ENCODE peak calls at places on chromosomes 2 and 18, in ten cellular contexts. M is K562, E is A549, W is IMR-90, V is upper lobe of left lung, J is right lobe of liver, N is HepG2, X is heart left ventricle, P is gastrocnemius medialis, S is body of pancreas. O is an unnamed sample.

GRCh38 chr2:144452169-144453038 is 67.5 kb downstream of the ZEB2 start:
- ATAC-seq in M (peak), E (no peak), W (peak), V (no peak), J (peak), N (peak), X (no peak), P (no peak), S (no peak), O (no peak)

GRCh38 chr2:36672199-36672598 is 24.3 kb upstream of the VIT start:
- ATAC-seq in M (peak), E (peak), W (peak), V (no peak), J (no peak), N (peak), X (no peak), P (peak), S (no peak), O (no peak)

GRCh38 chr2:231294116-231294515 is 95.7 kb downstream of the ARMC9 start:
- ATAC-seq in M (no peak), E (no peak), W (no peak), V (no peak), J (no peak), N (no peak), X (peak), P (no peak), S (no peak), O (no peak)

GRCh38 chr2:66839551-66840320 is 404.8 kb downstream of the MEIS1 start:
- ATAC-seq in M (no peak), E (peak), W (peak), V (peak), J (no peak), N (no peak), X (no peak), P (no peak), S (peak), O (peak)

GRCh38 chr2:214484239-214484638 is 73.4 kb downstream of the VWC2L start:
- ATAC-seq in M (no peak), E (no peak), W (no peak), V (no peak), J (no peak), N (no peak), X (peak), P (peak), S (no peak), O (no peak)

GRCh38 chr2:121809607-121810006 is 54.2 kb downstream of the TSN start:
- ATAC-seq in M (no peak), E (no peak), W (no peak), V (no peak), J (peak), N (peak), X (no peak), P (peak), S (no peak), O (no peak)

GRCh38 chr2:14558382-14558919 is 74.1 kb upstream of the LRATD1 start:
- ATAC-seq in M (no peak), E (no peak), W (no peak), V (no peak), J (no peak), N (no peak), X (no peak), P (no peak), S (no peak), O (no peak)

GRCh38 chr2:86566158-86566827 is 3.0 kb upstream of the CHMP3 start:
- ATAC-seq in M (peak), E (no peak), W (no peak), V (no peak), J (no peak), N (no peak), X (no peak), P (no peak), S (no peak), O (no peak)

GRCh38 chr2:84855730-84856129 is 25.2 kb downstream of the TRABD2A start:
- ATAC-seq in M (no peak), E (no peak), W (no peak), V (no peak), J (no peak), N (no peak), X (no peak), P (no peak), S (no peak), O (no peak)

GRCh38 chr18:61831071-61831470 is 61.7 kb downstream of the RNF152 start:
- ATAC-seq in M (no peak), E (no peak), W (peak), V (no peak), J (no peak), N (no peak), X (no peak), P (no peak), S (no peak), O (no peak)

GRCh38 chr18:1663879-1664705 is 759.4 kb downstream of the ADCYAP1 start:
- ATAC-seq in M (peak), E (peak), W (no peak), V (peak), J (peak), N (peak), X (no peak), P (no peak), S (peak), O (peak)

GRCh38 chr2:96359866-96360265 is 24.3 kb downstream of the NCAPH start:
- ATAC-seq in M (no peak), E (no peak), W (no peak), V (no peak), J (peak), N (no peak), X (no peak), P (no peak), S (no peak), O (no peak)

GRCh38 chr2:174120346-174120745 is 128.0 kb downstream of the OLA1 start:
- ATAC-seq in M (no peak), E (no peak), W (no peak), V (no peak), J (no peak), N (no peak), X (no peak), P (no peak), S (no peak), O (no peak)

GRCh38 chr2:120910956-120911951 is 175.6 kb downstream of the GLI2 start:
- ATAC-seq in M (no peak), E (peak), W (peak), V (no peak), J (no peak), N (no peak), X (no peak), P (no peak), S (no peak), O (no peak)

GRCh38 chr2:96412307-96413066 is 76.9 kb downstream of the NCAPH start:
- ATAC-seq in M (peak), E (no peak), W (no peak), V (no peak), J (peak), N (peak), X (no peak), P (peak), S (no peak), O (no peak)

GRCh38 chr2:20146401-20146800 is 78.5 kb downstream of the SDC1 start:
- ATAC-seq in M (no peak), E (no peak), W (no peak), V (no peak), J (no peak), N (no peak), X (no peak), P (no peak), S (no peak), O (no peak)

GRCh38 chr18:49691177-49691608 is 122.1 kb downstream of the ACAA2 start:
- ATAC-seq in M (no peak), E (peak), W (peak), V (no peak), J (no peak), N (no peak), X (no peak), P (no peak), S (peak), O (no peak)

GRCh38 chr2:205293559-205293958 is 388.7 kb upstream of the NRP2 start:
- ATAC-seq in M (no peak), E (no peak), W (no peak), V (no peak), J (peak), N (no peak), X (no peak), P (no peak), S (no peak), O (no peak)

GRCh38 chr2:236334122-236334876 is 70.1 kb upstream of the ASB18 start:
- ATAC-seq in M (no peak), E (no peak), W (no peak), V (peak), J (no peak), N (no peak), X (no peak), P (no peak), S (no peak), O (peak)

DNA sequence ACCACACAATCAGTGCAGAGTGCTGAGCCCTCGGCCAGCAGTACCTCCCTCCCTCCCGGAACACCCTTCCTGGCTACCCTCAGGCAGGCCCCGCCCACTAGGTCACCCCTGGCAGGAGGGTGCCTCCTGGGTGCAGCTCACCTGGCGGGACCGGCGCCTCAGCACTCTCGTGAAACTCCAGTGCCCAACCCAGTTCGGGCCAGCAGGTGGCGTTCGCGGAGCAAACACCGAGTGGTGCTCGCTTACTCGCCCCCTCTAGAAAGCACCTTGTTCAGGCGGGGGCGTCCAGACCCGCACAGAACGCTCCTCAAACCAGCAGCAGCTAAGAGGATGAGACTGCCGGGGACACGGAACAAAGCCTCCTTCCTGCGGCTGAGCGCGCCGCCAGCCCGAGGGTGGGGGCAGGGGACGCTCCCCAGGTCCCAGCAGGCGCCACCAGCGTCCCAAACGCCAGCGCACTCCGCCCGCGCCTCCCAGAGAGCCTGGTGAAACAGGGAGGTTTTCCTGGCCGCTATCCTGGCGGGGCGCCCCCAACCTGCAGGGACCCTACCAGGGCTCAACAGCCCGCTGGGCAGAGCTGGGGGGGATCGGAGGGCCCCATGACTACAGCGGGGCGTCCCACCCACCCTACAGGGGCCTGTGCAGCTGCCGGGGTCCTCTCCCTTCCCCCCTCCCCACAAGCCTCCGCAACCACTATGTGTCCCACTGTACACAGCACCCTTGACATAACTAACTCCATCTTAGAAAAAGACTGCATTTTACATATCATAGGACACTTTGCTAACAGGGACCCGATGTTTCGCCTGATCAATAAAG is 44.7 kb downstream of the MRPS5 start:
- ATAC-seq in M (peak), E (peak), W (peak), V (peak), J (peak), N (peak), X (peak), P (peak), S (peak), O (peak)
- TF ChIP-seq POLR2A in M (no peak), E (no peak), W (no peak), V (no peak), J (no peak), N (no peak), X (no peak), P (no peak), S (no peak), O (no peak)

GRCh38 chr2:43192039-43192438 is 34.4 kb downstream of the ZFP36L2 start:
- ATAC-seq in M (peak), E (no peak), W (peak), V (no peak), J (no peak), N (no peak), X (no peak), P (no peak), S (no peak), O (no peak)

GRCh38 chr2:43193996-43194869 is 32.2 kb downstream of the ZFP36L2 start:
- ATAC-seq in M (peak), E (peak), W (no peak), V (peak), J (peak), N (peak), X (no peak), P (no peak), S (peak), O (no peak)

GRCh38 chr2:43192939-43193651 is 33.3 kb downstream of the ZFP36L2 start:
- ATAC-seq in M (no peak), E (no peak), W (no peak), V (no peak), J (peak), N (peak), X (no peak), P (no peak), S (no peak), O (no peak)

GRCh38 chr2:43190305-43191052 is 35.9 kb downstream of the ZFP36L2 start:
- ATAC-seq in M (peak), E (no peak), W (no peak), V (no peak), J (peak), N (no peak), X (no peak), P (no peak), S (no peak), O (no peak)

GRCh38 chr2:43193652-43193995 is 32.8 kb downstream of the ZFP36L2 start:
- ATAC-seq in M (no peak), E (no peak), W (no peak), V (no peak), J (no peak), N (peak), X (no peak), P (no peak), S (peak), O (no peak)
- H3K27ac ChIP-seq in M (peak), E (peak), W (no peak), V (peak), J (peak), N (peak), X (no peak), P (no peak), S (peak), O (no peak)

GRCh38 chr18:79965119-79965902 is 868 bp downstream of the HSBP1L1 start:
- ATAC-seq in M (no peak), E (peak), W (peak), V (peak), J (peak), N (peak), X (peak), P (peak), S (peak), O (peak)
- H3K4me3 ChIP-seq in M (no peak), E (peak), W (peak), V (peak), J (peak), N (peak), X (peak), P (peak), S (peak), O (peak)

GRCh38 chr2:161400076-161400475 is 16.0 kb upstream of the TBR1 start:
- ATAC-seq in M (no peak), E (no peak), W (no peak), V (no peak), J (no peak), N (no peak), X (no peak), P (no peak), S (no peak), O (no peak)
- TF ChIP-seq POLR2A in M (no peak), E (no peak), W (no peak), V (no peak), J (no peak), N (no peak), X (no peak), P (no peak), S (no peak), O (no peak)

GRCh38 chr2:3243804-3244203 is 133.8 kb downstream of the EIPR1 start:
- ATAC-seq in M (no peak), E (peak), W (no peak), V (peak), J (no peak), N (no peak), X (no peak), P (no peak), S (no peak), O (no peak)

GRCh38 chr2:3244486-3244885 is 133.1 kb downstream of the EIPR1 start:
- ATAC-seq in M (no peak), E (no peak), W (no peak), V (no peak), J (no peak), N (no peak), X (no peak), P (no peak), S (no peak), O (no peak)

GRCh38 chr2:3242747-3243369 is 134.8 kb downstream of the EIPR1 start:
- ATAC-seq in M (no peak), E (no peak), W (no peak), V (no peak), J (peak), N (no peak), X (no peak), P (no peak), S (no peak), O (no peak)

GRCh38 chr2:3238951-3239841 is 138.4 kb downstream of the EIPR1 start:
- ATAC-seq in M (no peak), E (no peak), W (no peak), V (no peak), J (no peak), N (no peak), X (no peak), P (no peak), S (no peak), O (no peak)

GRCh38 chr2:3241971-3242746 is 135.5 kb downstream of the EIPR1 start:
- ATAC-seq in M (no peak), E (no peak), W (no peak), V (no peak), J (no peak), N (no peak), X (no peak), P (no peak), S (no peak), O (no peak)
- H3K27ac ChIP-seq in M (no peak), E (no peak), W (no peak), V (no peak), J (no peak), N (no peak), X (no peak), P (no peak), S (no peak), O (no peak)

GRCh38 chr2:25879133-25879730 is 945 bp upstream of the ASXL2 start:
- ATAC-seq in M (no peak), E (peak), W (no peak), V (no peak), J (no peak), N (peak), X (no peak), P (no peak), S (no peak), O (no peak)
- H3K4me3 ChIP-seq in M (peak), E (peak), W (peak), V (no peak), J (peak), N (peak), X (peak), P (no peak), S (no peak), O (no peak)

DNA sequence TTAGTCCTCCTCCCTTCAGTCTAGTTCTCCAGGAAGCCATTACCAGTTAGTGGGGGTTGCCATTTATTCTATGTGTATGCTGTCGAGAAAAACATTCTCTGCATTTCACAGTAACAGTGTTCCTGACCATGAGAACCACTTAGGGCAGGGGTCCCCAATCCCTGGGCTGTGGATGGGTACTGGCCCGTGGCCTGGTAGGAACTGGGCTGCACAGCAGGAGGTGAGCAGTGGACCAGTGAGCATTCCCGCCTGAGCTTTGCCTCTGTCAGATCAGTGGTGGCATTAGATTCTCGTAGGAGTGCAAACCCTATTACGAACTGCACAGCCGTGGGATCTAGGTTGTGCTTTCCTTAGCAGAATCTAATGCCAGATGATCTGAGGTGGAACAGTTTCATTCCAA is 15.8 kb downstream of the ITGA4 start:
- ATAC-seq in M (no peak), E (no peak), W (no peak), V (no peak), J (no peak), N (peak), X (no peak), P (no peak), S (no peak), O (no peak)
- TF ChIP-seq POLR2A in M (no peak), E (no peak), W (no peak), V (no peak), J (no peak), N (no peak), X (no peak), P (no peak), S (no peak), O (no peak)

GRCh38 chr2:45890819-45891218 is 239.3 kb downstream of the PRKCE start:
- ATAC-seq in M (no peak), E (no peak), W (no peak), V (no peak), J (peak), N (peak), X (no peak), P (peak), S (no peak), O (no peak)
- H3K27ac ChIP-seq in M (no peak), E (no peak), W (no peak), V (peak), J (no peak), N (no peak), X (no peak), P (no peak), S (peak), O (peak)

GRCh38 chr18:21740474-21740723 is 193 bp upstream of the MIB1 start:
- ATAC-seq in M (peak), E (peak), W (peak), V (peak), J (peak), N (peak), X (peak), P (no peak), S (peak), O (peak)
- H3K4me3 ChIP-seq in M (peak), E (peak), W (peak), V (no peak), J (peak), N (peak), X (peak), P (peak), S (no peak), O (peak)

O was measured in gastroesophageal sphincter.